ENCODE peak calls at places on chromosome 16, in five cellular contexts. One of them, this sample, is unnamed.

GRCh38 chr16:64356267-64356666 is 765.6 kb downstream of the CDH11 start:
- DNase-seq in upper lobe of left lung: no peak
- DNase-seq in A549: peak; percentile 1
- DNase-seq in spleen: no peak
- DNase-seq in esophagus squamous epithelium: no peak
- DNase-seq in this sample: no peak

GRCh38 chr16:89010210-89010925 is 33.4 kb upstream of the CBFA2T3 start:
- DNase-seq in upper lobe of left lung: no peak
- DNase-seq in A549: no peak
- DNase-seq in spleen: peak; percentile 59
- DNase-seq in esophagus squamous epithelium: no peak
- DNase-seq in this sample: no peak

GRCh38 chr16:46743232-46743719 is 4.9 kb downstream of the MYLK3 start:
- DNase-seq in upper lobe of left lung: no peak
- DNase-seq in A549: no peak
- DNase-seq in spleen: peak; percentile 84
- DNase-seq in esophagus squamous epithelium: no peak
- DNase-seq in this sample: no peak

GRCh38 chr16:25419681-25420080 is 162.0 kb upstream of the ZKSCAN2 start:
- DNase-seq in upper lobe of left lung: no peak
- DNase-seq in A549: no peak
- DNase-seq in spleen: no peak
- DNase-seq in esophagus squamous epithelium: no peak
- DNase-seq in this sample: no peak

GRCh38 chr16:88611220-88611821 is 27.1 kb upstream of the IL17C start:
- DNase-seq in upper lobe of left lung: no peak
- DNase-seq in A549: no peak
- DNase-seq in spleen: no peak
- DNase-seq in esophagus squamous epithelium: no peak
- DNase-seq in this sample: no peak

GRCh38 chr16:4697867-4698291 is 4.5 kb downstream of the NUDT16L1 start:
- DNase-seq in upper lobe of left lung: no peak
- DNase-seq in A549: no peak
- DNase-seq in spleen: no peak
- DNase-seq in esophagus squamous epithelium: no peak
- DNase-seq in this sample: no peak

GRCh38 chr16:48950184-48950583 is 331.5 kb downstream of the CBLN1 start:
- DNase-seq in upper lobe of left lung: no peak
- DNase-seq in A549: no peak
- DNase-seq in spleen: no peak
- DNase-seq in esophagus squamous epithelium: no peak
- DNase-seq in this sample: no peak

GRCh38 chr16:3065069-3065741 is at the start of gene IL32:
- DNase-seq in upper lobe of left lung: no peak
- DNase-seq in A549: peak; percentile 66
- DNase-seq in spleen: no peak
- DNase-seq in esophagus squamous epithelium: no peak
- DNase-seq in this sample: no peak

GRCh38 chr16:89764711-89765201 is 43.4 kb downstream of the ZNF276 start:
- DNase-seq in upper lobe of left lung: no peak
- DNase-seq in A549: no peak
- DNase-seq in spleen: peak; percentile 88
- DNase-seq in esophagus squamous epithelium: peak; percentile 20
- DNase-seq in this sample: no peak

GRCh38 chr16:57533618-57534336 is 2.6 kb downstream of the CCDC102A start:
- DNase-seq in upper lobe of left lung: no peak
- DNase-seq in A549: no peak
- DNase-seq in spleen: peak; percentile 81
- DNase-seq in esophagus squamous epithelium: no peak
- DNase-seq in this sample: peak; percentile 94

GRCh38 chr16:4358831-4359561 is 7.9 kb upstream of the PAM16 start:
- DNase-seq in upper lobe of left lung: peak; percentile 90
- DNase-seq in A549: peak; percentile 58
- DNase-seq in spleen: peak; percentile 91
- DNase-seq in esophagus squamous epithelium: no peak
- DNase-seq in this sample: no peak

GRCh38 chr16:51592535-51592934 is 441.5 kb upstream of the SALL1 start:
- DNase-seq in upper lobe of left lung: no peak
- DNase-seq in A549: no peak
- DNase-seq in spleen: no peak
- DNase-seq in esophagus squamous epithelium: no peak
- DNase-seq in this sample: no peak

GRCh38 chr16:88885693-88886253 is 19.3 kb upstream of the PABPN1L start:
- DNase-seq in upper lobe of left lung: no peak
- DNase-seq in A549: no peak
- DNase-seq in spleen: no peak
- DNase-seq in esophagus squamous epithelium: no peak
- DNase-seq in this sample: no peak

GRCh38 chr16:35308674-35309073 is 1849.3 kb downstream of the TP53TG3F start:
- DNase-seq in upper lobe of left lung: no peak
- DNase-seq in A549: no peak
- DNase-seq in spleen: no peak
- DNase-seq in esophagus squamous epithelium: no peak
- DNase-seq in this sample: no peak

GRCh38 chr16:27969574-27969973 is 93.9 kb downstream of the GSG1L start:
- DNase-seq in upper lobe of left lung: no peak
- DNase-seq in A549: no peak
- DNase-seq in spleen: no peak
- DNase-seq in esophagus squamous epithelium: no peak
- DNase-seq in this sample: no peak

GRCh38 chr16:19138601-19139000 is 24.8 kb downstream of the ITPRIPL2 start:
- DNase-seq in upper lobe of left lung: no peak
- DNase-seq in A549: peak; percentile 84
- DNase-seq in spleen: no peak
- DNase-seq in esophagus squamous epithelium: no peak
- DNase-seq in this sample: no peak

GRCh38 chr16:3652373-3653037 is 2.0 kb upstream of the DNASE1 start:
- DNase-seq in upper lobe of left lung: no peak
- DNase-seq in A549: no peak
- DNase-seq in spleen: peak; percentile 48
- DNase-seq in esophagus squamous epithelium: no peak
- DNase-seq in this sample: peak; percentile 78

GRCh38 chr16:31005350-31006085 is 4.9 kb downstream of the STX1B start:
- DNase-seq in upper lobe of left lung: no peak
- DNase-seq in A549: no peak
- DNase-seq in spleen: no peak
- DNase-seq in esophagus squamous epithelium: no peak
- DNase-seq in this sample: no peak

GRCh38 chr16:585351-585750 is 4.5 kb upstream of the RAB40C start:
- DNase-seq in upper lobe of left lung: peak; percentile 77
- DNase-seq in A549: peak; percentile 55
- DNase-seq in spleen: peak; percentile 78
- DNase-seq in esophagus squamous epithelium: no peak
- DNase-seq in this sample: no peak

GRCh38 chr16:28981517-28981916 is 3.3 kb upstream of the LAT start:
- DNase-seq in upper lobe of left lung: no peak
- DNase-seq in A549: peak; percentile 61
- DNase-seq in spleen: no peak
- DNase-seq in esophagus squamous epithelium: no peak
- DNase-seq in this sample: no peak

DNA sequence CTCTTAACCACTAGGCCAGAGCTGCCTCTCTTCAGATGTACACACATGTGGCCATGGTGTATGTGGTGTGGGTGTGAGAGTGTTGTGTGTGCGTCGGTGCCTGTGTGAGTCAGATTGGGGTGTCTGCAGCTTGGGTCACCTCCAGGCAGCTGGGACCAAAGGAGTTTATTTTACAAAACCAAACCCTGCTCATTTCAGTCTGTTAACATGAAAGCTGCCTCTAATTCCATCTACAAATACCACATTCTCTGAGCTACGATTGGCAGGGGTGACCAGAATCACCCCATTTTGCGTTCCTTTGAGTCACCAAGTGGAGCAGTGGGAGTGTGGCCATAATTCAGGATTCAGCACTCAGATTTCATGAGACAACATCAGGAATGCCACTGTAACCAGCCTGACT is 105.3 kb downstream of the IRX5 start:
- DNase-seq in upper lobe of left lung: no peak
- DNase-seq in A549: no peak
- DNase-seq in spleen: no peak
- DNase-seq in esophagus squamous epithelium: no peak
- DNase-seq in this sample: peak; percentile 58
- TF ChIP-seq POLR2A in upper lobe of left lung: no peak
- TF ChIP-seq POLR2A in A549: no peak
- TF ChIP-seq POLR2A in spleen: no peak
- TF ChIP-seq POLR2A in esophagus squamous epithelium: no peak
- TF ChIP-seq POLR2A in this sample: no peak

GRCh38 chr16:75491876-75492275 is 3.4 kb downstream of the CHST6 start:
- DNase-seq in upper lobe of left lung: no peak
- DNase-seq in A549: peak; percentile 41
- DNase-seq in spleen: peak; percentile 63
- DNase-seq in esophagus squamous epithelium: no peak
- DNase-seq in this sample: no peak
- TF ChIP-seq CTCF in upper lobe of left lung: no peak
- TF ChIP-seq CTCF in A549: no peak
- TF ChIP-seq CTCF in spleen: no peak
- TF ChIP-seq CTCF in esophagus squamous epithelium: no peak
- TF ChIP-seq CTCF in this sample: no peak

DNA sequence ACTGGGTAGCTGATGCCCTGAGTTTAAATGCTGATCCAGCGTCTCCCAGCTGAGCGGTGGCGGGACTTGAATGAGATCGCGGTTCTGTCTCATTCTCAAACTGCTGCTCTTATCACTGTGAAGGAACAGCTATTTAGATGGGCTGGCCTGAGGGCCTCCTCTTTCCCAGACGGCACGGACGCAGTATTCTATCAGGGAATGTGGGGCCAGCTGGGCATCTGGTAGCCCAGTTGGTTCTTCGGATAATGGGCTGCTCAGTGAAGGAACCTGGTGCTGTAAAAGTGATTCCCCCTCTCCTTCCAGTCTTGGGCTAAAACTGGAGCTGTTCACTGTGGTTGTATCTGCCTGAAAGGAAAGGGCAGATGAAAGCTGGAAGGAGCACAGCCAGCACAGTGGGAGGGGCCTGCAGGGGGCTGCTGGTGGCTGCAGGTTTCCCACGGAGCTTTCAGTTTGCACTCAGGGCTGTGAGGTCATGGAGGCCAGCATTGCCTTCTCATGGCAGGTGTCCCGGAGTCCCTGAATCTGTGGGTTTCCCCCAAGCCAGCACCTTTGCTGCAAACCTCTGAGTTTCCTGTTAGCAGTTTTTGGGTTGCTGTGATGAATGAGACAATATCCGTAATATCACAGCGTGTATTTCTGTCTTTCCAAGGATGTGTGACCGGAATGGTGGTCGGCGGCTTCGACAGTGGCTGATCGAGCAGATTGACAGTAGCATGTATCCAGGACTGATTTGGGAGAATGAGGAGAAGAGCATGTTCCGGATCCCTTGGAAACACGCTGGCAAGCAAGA is 3.6 kb downstream of the IRF8 start:
- DNase-seq in upper lobe of left lung: no peak
- DNase-seq in A549: no peak
- DNase-seq in spleen: peak; percentile 89
- DNase-seq in esophagus squamous epithelium: no peak
- DNase-seq in this sample: no peak
- TF ChIP-seq POLR2A in upper lobe of left lung: no peak
- TF ChIP-seq POLR2A in A549: no peak
- TF ChIP-seq POLR2A in spleen: peak; percentile 7
- TF ChIP-seq POLR2A in esophagus squamous epithelium: no peak
- TF ChIP-seq POLR2A in this sample: no peak

GRCh38 chr16:77785365-77785764 is 3.0 kb upstream of the VAT1L start:
- DNase-seq in upper lobe of left lung: no peak
- DNase-seq in A549: no peak
- DNase-seq in spleen: no peak
- DNase-seq in esophagus squamous epithelium: no peak
- DNase-seq in this sample: no peak

GRCh38 chr16:77781091-77781490 is 7.3 kb upstream of the VAT1L start:
- DNase-seq in upper lobe of left lung: no peak
- DNase-seq in A549: no peak
- DNase-seq in spleen: no peak
- DNase-seq in esophagus squamous epithelium: no peak
- DNase-seq in this sample: no peak

GRCh38 chr16:77784441-77785356 is 3.7 kb upstream of the VAT1L start:
- DNase-seq in upper lobe of left lung: peak; percentile 67
- DNase-seq in A549: no peak
- DNase-seq in spleen: no peak
- DNase-seq in esophagus squamous epithelium: no peak
- DNase-seq in this sample: no peak

GRCh38 chr16:77780378-77780837 is 8.0 kb upstream of the VAT1L start:
- DNase-seq in upper lobe of left lung: no peak
- DNase-seq in A549: peak; percentile 59
- DNase-seq in spleen: no peak
- DNase-seq in esophagus squamous epithelium: no peak
- DNase-seq in this sample: no peak

DNA sequence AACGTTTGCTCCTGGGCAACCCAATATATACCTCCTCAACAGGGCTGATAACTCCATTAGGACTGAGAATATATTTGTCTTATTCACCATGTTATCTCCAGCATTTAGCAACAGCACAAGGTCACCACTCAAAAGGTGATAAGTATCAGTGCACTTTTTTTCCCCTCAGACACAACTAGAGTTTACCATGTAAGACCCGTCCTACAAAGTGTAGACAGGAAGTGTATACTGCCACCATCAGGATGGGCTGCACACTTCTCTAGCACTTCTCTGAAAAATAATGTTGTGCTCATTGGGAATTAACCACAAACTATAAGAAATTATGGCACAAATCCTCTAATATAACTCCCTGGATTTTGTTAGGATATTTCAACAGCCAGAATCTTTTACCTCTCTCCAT is 5.7 kb upstream of the VAT1L start:
- DNase-seq in upper lobe of left lung: no peak
- DNase-seq in A549: peak; percentile 9
- DNase-seq in spleen: no peak
- DNase-seq in esophagus squamous epithelium: no peak
- DNase-seq in this sample: no peak
- TF ChIP-seq CTCF in upper lobe of left lung: peak; percentile 25
- TF ChIP-seq CTCF in A549: no peak
- TF ChIP-seq CTCF in spleen: no peak
- TF ChIP-seq CTCF in esophagus squamous epithelium: no peak
- TF ChIP-seq CTCF in this sample: no peak

DNA sequence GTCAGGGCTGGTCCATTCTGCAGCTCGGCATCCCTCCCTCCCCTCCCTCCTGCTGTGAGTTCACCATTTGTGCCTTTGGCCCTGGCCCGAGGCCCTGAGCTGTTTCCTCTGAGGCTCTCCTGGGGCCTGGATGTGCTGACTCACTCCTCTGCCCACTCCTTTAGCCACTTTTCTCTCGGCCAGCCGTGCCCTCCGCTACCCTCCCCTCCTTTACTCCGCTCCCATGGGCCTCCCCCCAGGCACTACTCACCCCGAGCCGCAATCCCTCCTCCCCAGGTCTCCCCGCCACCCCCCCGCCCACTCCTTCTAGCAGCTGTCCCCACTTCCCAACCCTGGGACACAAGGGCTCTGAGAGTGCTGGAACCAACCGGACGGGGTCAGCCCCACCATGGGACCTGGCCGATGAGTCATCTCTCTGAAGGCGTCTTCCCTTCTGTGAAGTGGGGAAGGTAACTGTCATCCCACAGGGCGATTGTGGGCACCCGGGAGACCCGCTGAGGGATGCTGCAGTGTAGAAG is 11.4 kb downstream of the KCNG4 start:
- DNase-seq in upper lobe of left lung: no peak
- DNase-seq in A549: peak; percentile 79
- DNase-seq in spleen: no peak
- DNase-seq in esophagus squamous epithelium: no peak
- DNase-seq in this sample: no peak
- TF ChIP-seq POLR2A in upper lobe of left lung: no peak
- TF ChIP-seq POLR2A in A549: no peak
- TF ChIP-seq POLR2A in spleen: no peak
- TF ChIP-seq POLR2A in esophagus squamous epithelium: no peak
- TF ChIP-seq POLR2A in this sample: no peak

GRCh38 chr16:10879681-10880589 is 2.9 kb downstream of the CIITA start:
- DNase-seq in upper lobe of left lung: no peak
- DNase-seq in A549: no peak
- DNase-seq in spleen: no peak
- DNase-seq in esophagus squamous epithelium: no peak
- DNase-seq in this sample: no peak
- TF ChIP-seq CTCF in upper lobe of left lung: no peak
- TF ChIP-seq CTCF in A549: no peak
- TF ChIP-seq CTCF in spleen: no peak
- TF ChIP-seq CTCF in esophagus squamous epithelium: no peak
- TF ChIP-seq CTCF in this sample: no peak

This sample was measured in vagina.